ENCODE peak calls at places on chromosomes 13 and 19, in six cellular contexts. N, F, L, Z, S and O are unnamed samples.

GRCh38 chr19:2247433-2248101 is 1.6 kb upstream of the AMH start:
- DNase-seq in N (no peak), F (no peak), L (no peak), Z (no peak), S (no peak), O (no peak)

GRCh38 chr13:70842062-70842644 is 733.9 kb upstream of the KLHL1 start:
- DNase-seq in N (no peak), F (no peak), L (no peak), Z (no peak), S (no peak), O (no peak)

GRCh38 chr19:7556696-7557315 is 21.3 kb downstream of the PNPLA6 start:
- DNase-seq in N (no peak), F (no peak), L (no peak), Z (no peak), S (no peak), O (no peak)

GRCh38 chr19:55546822-55547614 is 1.7 kb upstream of the SBK3 start:
- DNase-seq in N (no peak), F (peak), L (peak), Z (peak), S (peak), O (no peak)

GRCh38 chr19:13839938-13840750 is 36.8 kb upstream of the NANOS3 start:
- DNase-seq in N (no peak), F (peak), L (peak), Z (peak), S (peak), O (no peak)

GRCh38 chr13:44364601-44365000 is 9.0 kb upstream of the SERP2 start:
- DNase-seq in N (no peak), F (no peak), L (no peak), Z (peak), S (peak), O (no peak)

GRCh38 chr13:24185591-24186232 is 25.2 kb downstream of the SPATA13 start:
- DNase-seq in N (no peak), F (no peak), L (no peak), Z (peak), S (no peak), O (peak)

GRCh38 chr19:53853707-53854106 is 14.0 kb upstream of the MYADM start:
- DNase-seq in N (no peak), F (no peak), L (no peak), Z (no peak), S (no peak), O (no peak)

GRCh38 chr19:40588110-40588854 is 11.6 kb downstream of the SHKBP1 start:
- DNase-seq in N (no peak), F (no peak), L (no peak), Z (no peak), S (no peak), O (no peak)

GRCh38 chr19:52518646-52519045 is 8.8 kb upstream of the ZNF808 start:
- DNase-seq in N (no peak), F (no peak), L (no peak), Z (no peak), S (no peak), O (no peak)

GRCh38 chr19:39676004-39676403 is 20.3 kb downstream of the LGALS16 start:
- DNase-seq in N (no peak), F (no peak), L (no peak), Z (no peak), S (no peak), O (no peak)

GRCh38 chr13:35164324-35164932 is 222.4 kb downstream of the NBEA start:
- DNase-seq in N (no peak), F (no peak), L (no peak), Z (peak), S (no peak), O (peak)

GRCh38 chr13:19561585-19561984 is 253 bp upstream of the TPTE2 start:
- DNase-seq in N (no peak), F (no peak), L (no peak), Z (no peak), S (no peak), O (no peak)

GRCh38 chr13:110409581-110409992 is 102.5 kb downstream of the COL4A2 start:
- DNase-seq in N (no peak), F (no peak), L (peak), Z (no peak), S (no peak), O (peak)

GRCh38 chr13:87954116-87954515 is 282.9 kb downstream of the SLITRK5 start:
- DNase-seq in N (no peak), F (no peak), L (no peak), Z (no peak), S (no peak), O (no peak)

GRCh38 chr13:86020350-86021002 is 221.3 kb upstream of the SLITRK6 start:
- DNase-seq in N (no peak), F (no peak), L (no peak), Z (no peak), S (no peak), O (peak)

GRCh38 chr13:81488021-81488420 is 1147.1 kb upstream of the SPRY2 start:
- DNase-seq in N (no peak), F (no peak), L (no peak), Z (no peak), S (no peak), O (no peak)

GRCh38 chr13:64369121-64369520 is 2861.0 kb downstream of the PCDH9 start:
- DNase-seq in N (no peak), F (no peak), L (no peak), Z (no peak), S (no peak), O (no peak)

GRCh38 chr13:37945651-37946575 is 76.3 kb upstream of the TRPC4 start:
- DNase-seq in N (no peak), F (no peak), L (no peak), Z (no peak), S (no peak), O (no peak)

GRCh38 chr13:97295279-97296182 is 73.4 kb downstream of the MBNL2 start:
- DNase-seq in N (no peak), F (no peak), L (no peak), Z (peak), S (no peak), O (peak)

GRCh38 chr19:11887618-11888531 is at the start of gene ZNF69:
- DNase-seq in N (peak), F (peak), L (peak), Z (peak), S (peak), O (peak)

GRCh38 chr13:27289016-27289665 is 18.5 kb downstream of the RASL11A start:
- DNase-seq in N (no peak), F (no peak), L (no peak), Z (no peak), S (no peak), O (no peak)

GRCh38 chr13:84651288-84651687 is 769.0 kb upstream of the SLITRK1 start:
- DNase-seq in N (no peak), F (no peak), L (peak), Z (peak), S (peak), O (peak)

GRCh38 chr13:97136418-97136817 is 85.7 kb upstream of the MBNL2 start:
- DNase-seq in N (no peak), F (no peak), L (no peak), Z (no peak), S (no peak), O (no peak)

DNA sequence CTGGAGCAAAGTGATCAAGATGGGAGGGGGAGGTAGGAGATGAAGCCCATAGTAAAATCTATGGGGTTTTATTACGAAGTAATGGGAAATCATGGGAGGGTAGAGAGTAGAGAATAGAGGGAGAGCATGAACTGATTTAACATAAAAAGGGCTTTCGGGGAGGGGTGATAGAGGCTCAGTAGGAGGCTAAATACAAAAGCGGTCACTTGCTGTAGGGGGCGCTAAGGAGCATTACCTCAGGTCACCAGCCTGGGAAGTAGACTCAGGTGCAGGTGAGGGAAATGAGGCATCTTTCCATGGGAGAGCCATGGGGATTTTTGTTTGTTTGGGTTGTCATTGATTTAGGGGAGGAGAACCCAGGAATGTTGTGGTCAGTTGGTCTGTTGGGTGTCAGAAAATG is 14.1 kb downstream of the KRTDAP start:
- DNase-seq in N (peak), F (no peak), L (no peak), Z (no peak), S (peak), O (no peak)
- TF ChIP-seq CTCF in N (peak), F (no peak), L (no peak), Z (no peak), S (no peak), O (peak)

DNA sequence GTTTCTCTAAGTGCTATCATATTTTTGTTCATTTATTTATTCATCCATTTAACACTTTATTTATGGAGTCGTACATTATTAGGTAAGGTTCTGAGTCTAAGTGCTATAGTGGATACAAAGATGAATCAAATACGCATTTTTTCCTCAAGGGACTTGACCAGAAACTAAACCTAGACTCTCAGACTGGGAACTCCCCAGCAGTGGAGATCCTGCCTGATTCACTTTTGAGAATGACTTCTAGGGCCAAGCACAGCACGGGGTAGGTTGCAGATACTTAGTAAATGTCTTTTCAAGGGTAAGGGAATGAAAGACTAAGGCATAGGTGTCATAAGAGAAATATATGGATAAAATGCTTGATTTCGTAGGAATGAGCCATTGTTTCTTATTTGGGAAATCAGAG is 7.2 kb downstream of the DNAJC15 start:
- DNase-seq in N (no peak), F (no peak), L (no peak), Z (no peak), S (no peak), O (no peak)
- TF ChIP-seq CTCF in N (no peak), F (no peak), L (no peak), Z (no peak), S (no peak), O (no peak)

GRCh38 chr13:100689191-100689590 is 14.6 kb upstream of the TMTC4 start:
- DNase-seq in N (no peak), F (no peak), L (no peak), Z (no peak), S (no peak), O (no peak)

DNA sequence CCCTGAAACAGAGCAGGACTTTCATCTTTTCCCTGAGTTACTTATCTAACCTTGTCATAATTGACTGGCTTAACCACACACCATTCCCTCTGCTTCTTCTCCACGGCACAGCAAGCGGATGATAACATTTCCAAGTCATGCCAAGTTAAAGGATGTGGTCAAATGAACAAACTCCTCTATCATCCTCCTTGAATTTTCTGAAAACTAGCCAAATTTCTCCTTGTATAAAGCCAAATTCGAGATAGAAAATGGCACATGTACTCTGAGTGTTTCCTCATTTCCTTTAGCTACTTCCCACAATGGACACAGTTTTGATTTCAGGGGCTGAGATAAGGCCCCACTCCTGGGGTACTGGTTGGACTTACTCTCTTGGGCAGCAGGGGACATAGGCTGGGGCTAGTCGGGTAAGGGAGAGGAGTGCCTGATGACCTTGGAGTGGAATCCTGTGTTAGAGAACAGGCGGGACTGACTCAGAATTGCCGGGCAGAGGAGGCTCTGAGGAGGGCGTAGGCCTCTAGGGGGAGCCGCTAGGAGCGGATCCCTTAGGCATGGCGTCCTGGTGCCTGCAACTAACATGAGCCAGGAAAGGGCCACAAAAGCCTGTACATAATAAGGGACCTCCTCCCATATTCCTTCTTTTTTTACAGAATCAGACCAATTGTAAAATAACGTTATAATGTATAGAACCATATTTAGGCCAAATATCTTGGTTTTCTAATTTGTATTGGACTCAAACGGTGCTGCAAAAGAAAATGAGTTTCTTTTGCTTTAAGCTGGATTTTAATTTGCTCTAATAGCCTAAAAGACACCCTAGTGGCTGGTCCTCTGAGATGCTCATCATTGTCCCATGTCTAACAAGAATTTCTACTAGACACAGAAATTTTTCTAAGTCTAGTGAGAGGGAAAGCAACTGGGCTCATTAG is 20.4 kb upstream of the TMTC4 start:
- DNase-seq in N (peak), F (peak), L (peak), Z (peak), S (peak), O (no peak)
- TF ChIP-seq CTCF in N (peak), F (peak), L (no peak), Z (peak), S (no peak), O (peak)

DNA sequence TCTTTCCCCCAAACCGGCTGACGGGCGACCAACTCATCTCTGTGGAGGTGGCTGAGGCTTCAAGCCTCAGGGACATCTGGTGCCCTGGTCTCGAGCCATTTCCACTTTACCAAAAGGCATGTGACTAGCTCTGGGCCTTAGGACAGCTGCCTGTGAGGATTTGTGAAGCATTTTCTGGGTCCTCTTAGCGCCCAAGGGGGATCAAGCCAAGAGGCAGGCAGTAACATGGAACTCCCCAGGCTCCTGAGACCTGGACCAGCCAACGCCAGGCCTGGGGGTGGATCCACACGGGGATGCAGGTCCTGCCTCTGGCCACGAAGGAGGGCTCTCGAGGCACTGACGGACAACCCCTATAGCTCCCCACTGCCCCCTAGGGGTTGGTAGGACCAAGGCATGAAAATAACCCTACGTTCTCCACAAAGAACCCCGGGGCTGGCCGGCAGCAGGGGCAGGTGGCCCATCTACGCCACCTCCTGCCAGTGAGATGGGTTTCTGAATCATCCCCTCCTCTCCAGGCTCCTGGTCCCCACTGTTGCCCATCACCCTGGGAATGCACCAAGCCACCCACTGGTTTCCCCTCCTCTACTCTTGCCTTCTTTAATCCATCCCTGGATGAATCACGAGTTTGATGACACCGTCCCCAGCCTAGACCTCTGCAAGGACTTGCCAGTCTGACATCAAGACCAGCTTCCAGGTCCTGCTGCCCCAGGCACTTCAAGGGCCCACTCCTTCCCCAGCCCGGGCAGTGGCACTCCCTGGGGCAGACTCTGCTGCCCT is 7.0 kb upstream of the MYDGF start:
- DNase-seq in N (peak), F (peak), L (peak), Z (peak), S (peak), O (peak)
- TF ChIP-seq CTCF in N (peak), F (peak), L (peak), Z (peak), S (peak), O (peak)

GRCh38 chr19:49349567-49349966 is 12.6 kb downstream of the TEAD2 start:
- DNase-seq in N (no peak), F (no peak), L (no peak), Z (no peak), S (no peak), O (no peak)

GRCh38 chr19:49344516-49345423 is 9.6 kb downstream of the CD37 start:
- DNase-seq in N (no peak), F (no peak), L (no peak), Z (no peak), S (no peak), O (no peak)

GRCh38 chr19:49348305-49349188 is 13.3 kb downstream of the CD37 start:
- DNase-seq in N (no peak), F (no peak), L (no peak), Z (no peak), S (no peak), O (no peak)

GRCh38 chr19:49347191-49347590 is 12.0 kb downstream of the CD37 start:
- DNase-seq in N (no peak), F (no peak), L (no peak), Z (no peak), S (no peak), O (no peak)

GRCh38 chr19:49347835-49348234 is 12.6 kb downstream of the CD37 start:
- DNase-seq in N (peak), F (no peak), L (no peak), Z (peak), S (peak), O (no peak)
- TF ChIP-seq CTCF in N (no peak), F (no peak), L (no peak), Z (peak), S (no peak), O (peak)

DNA sequence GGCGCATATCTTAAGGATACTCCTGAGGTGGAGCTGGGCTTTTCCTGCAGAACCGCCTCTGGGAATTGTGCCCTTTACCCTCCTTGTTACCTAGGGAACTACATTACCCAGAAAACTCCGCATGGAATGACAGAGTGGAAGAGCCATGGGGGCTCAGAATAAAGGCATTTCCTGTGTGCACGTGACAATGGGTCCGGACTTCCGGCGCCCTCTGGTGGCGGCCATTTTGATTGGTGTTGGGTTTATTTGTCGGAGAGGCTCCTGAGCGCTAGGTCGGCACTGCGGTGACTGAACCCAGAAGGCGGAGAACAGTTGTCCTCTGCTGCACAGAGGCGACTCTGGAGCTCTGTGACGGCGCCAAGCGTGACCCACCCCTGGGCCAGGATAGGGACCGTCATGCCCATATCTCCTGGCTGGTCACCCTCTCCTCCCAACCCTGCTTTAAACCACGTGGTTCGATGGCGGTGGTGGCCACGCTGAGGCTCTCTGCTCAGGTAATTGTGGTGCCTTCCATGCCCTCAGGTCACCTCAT is at the start of gene ZNF587B:
- DNase-seq in N (peak), F (peak), L (peak), Z (no peak), S (no peak), O (peak)
- TF ChIP-seq CTCF in N (peak), F (peak), L (peak), Z (peak), S (no peak), O (peak)

DNA sequence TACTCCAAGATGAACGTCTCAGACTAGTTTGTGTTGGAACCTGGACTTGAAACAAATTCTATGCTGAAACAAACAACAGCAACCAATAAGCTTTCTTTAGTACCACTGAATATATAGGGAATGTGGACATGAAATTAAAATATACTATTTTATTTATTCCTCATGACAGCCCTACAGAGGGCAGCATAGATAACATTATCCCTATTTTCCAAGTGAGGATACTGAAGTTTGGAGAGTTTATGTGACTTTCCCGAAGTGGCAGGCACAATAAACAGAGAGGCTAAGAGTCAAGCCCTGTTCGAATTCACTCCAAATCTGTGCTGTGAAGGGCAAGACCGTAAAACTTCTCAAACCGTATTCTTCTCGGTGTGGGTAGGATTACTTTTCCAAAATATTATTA is 509.9 kb upstream of the GPC6 start:
- DNase-seq in N (no peak), F (no peak), L (no peak), Z (peak), S (no peak), O (no peak)
- TF ChIP-seq CTCF in N (no peak), F (no peak), L (no peak), Z (peak), S (no peak), O (peak)

DNA sequence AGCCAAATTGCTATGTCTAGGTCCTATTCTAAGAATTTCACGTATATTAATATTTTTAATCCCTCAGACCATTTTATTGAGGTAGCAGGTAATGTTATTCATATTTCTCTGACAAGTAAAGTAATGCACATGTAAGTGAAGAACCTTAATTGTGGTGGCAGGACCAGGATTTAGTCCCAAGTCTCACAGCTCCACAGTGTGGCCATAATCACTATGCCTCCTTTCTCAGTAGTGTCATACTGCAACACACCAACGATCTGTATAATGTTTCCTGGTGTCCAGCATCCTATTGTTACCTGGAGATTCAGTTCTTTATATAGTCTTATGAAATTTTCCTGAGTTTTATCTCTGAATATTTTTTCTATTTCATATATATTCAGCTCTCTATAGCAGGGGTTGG is 340.3 kb downstream of the OLFM4 start:
- DNase-seq in N (no peak), F (no peak), L (no peak), Z (no peak), S (no peak), O (no peak)
- TF ChIP-seq CTCF in N (no peak), F (no peak), L (no peak), Z (no peak), S (no peak), O (no peak)